ENCODE peak calls at places on chromosomes 16 and 17, in four cellular contexts. One of them, this sample, is unnamed.

GRCh38 chr17:60601443-60602384 is 1.7 kb downstream of the PPM1D start:
- DNase-seq in retinal pigment epithelial cell: peak; percentile 68
- DNase-seq in mammary epithelial cell: peak; percentile 72
- DNase-seq in AG04450: peak; percentile 56
- DNase-seq in this sample: no peak

GRCh38 chr16:726438-727290 is at the start of the genes CCDC78 and HAGHL:
- DNase-seq in retinal pigment epithelial cell: no peak
- DNase-seq in mammary epithelial cell: no peak
- DNase-seq in AG04450: no peak
- DNase-seq in this sample: peak; percentile 91

GRCh38 chr16:2692251-2692947 is 10.1 kb downstream of the KCTD5 start:
- DNase-seq in retinal pigment epithelial cell: no peak
- DNase-seq in mammary epithelial cell: no peak
- DNase-seq in AG04450: no peak
- DNase-seq in this sample: peak; percentile 62

GRCh38 chr16:23146877-23147601 is 2.2 kb downstream of the USP31 start:
- DNase-seq in retinal pigment epithelial cell: no peak
- DNase-seq in mammary epithelial cell: peak; percentile 56
- DNase-seq in AG04450: no peak
- DNase-seq in this sample: no peak

GRCh38 chr16:379183-379960 is 2.4 kb downstream of the PGAP6 start:
- DNase-seq in retinal pigment epithelial cell: no peak
- DNase-seq in mammary epithelial cell: no peak
- DNase-seq in AG04450: no peak
- DNase-seq in this sample: peak; percentile 92

GRCh38 chr16:20866161-20866772 is 33.9 kb downstream of the DCUN1D3 start:
- DNase-seq in retinal pigment epithelial cell: peak; percentile 94
- DNase-seq in mammary epithelial cell: peak; percentile 88
- DNase-seq in AG04450: no peak
- DNase-seq in this sample: peak; percentile 74

GRCh38 chr17:57955183-57955952 is at the start of gene CUEDC1:
- DNase-seq in retinal pigment epithelial cell: no peak
- DNase-seq in mammary epithelial cell: peak; percentile 34
- DNase-seq in AG04450: no peak
- DNase-seq in this sample: peak; percentile 94

GRCh38 chr16:1280783-1281182 is 24.9 kb downstream of the TPSD1 start:
- DNase-seq in retinal pigment epithelial cell: no peak
- DNase-seq in mammary epithelial cell: no peak
- DNase-seq in AG04450: no peak
- DNase-seq in this sample: no peak

GRCh38 chr16:85729907-85730465 is 20.9 kb downstream of the C16orf74 start:
- DNase-seq in retinal pigment epithelial cell: no peak
- DNase-seq in mammary epithelial cell: no peak
- DNase-seq in AG04450: no peak
- DNase-seq in this sample: no peak

GRCh38 chr16:10736926-10737625 is 6.6 kb upstream of the NUBP1 start:
- DNase-seq in retinal pigment epithelial cell: no peak
- DNase-seq in mammary epithelial cell: peak; percentile 50
- DNase-seq in AG04450: peak; percentile 38
- DNase-seq in this sample: no peak

GRCh38 chr17:53627511-53627910 is 195.2 kb upstream of the KIF2B start:
- DNase-seq in retinal pigment epithelial cell: peak; percentile 23
- DNase-seq in mammary epithelial cell: peak; percentile 55
- DNase-seq in AG04450: no peak
- DNase-seq in this sample: no peak

GRCh38 chr17:73705594-73705993 is 61.3 kb upstream of the SDK2 start:
- DNase-seq in retinal pigment epithelial cell: no peak
- DNase-seq in mammary epithelial cell: no peak
- DNase-seq in AG04450: no peak
- DNase-seq in this sample: no peak

GRCh38 chr17:45104907-45105624 is 27.2 kb downstream of the PLCD3 start:
- DNase-seq in retinal pigment epithelial cell: no peak
- DNase-seq in mammary epithelial cell: no peak
- DNase-seq in AG04450: no peak
- DNase-seq in this sample: peak; percentile 57
- TF ChIP-seq CTCF in retinal pigment epithelial cell: no peak
- TF ChIP-seq CTCF in mammary epithelial cell: peak; percentile 10
- TF ChIP-seq CTCF in AG04450: no peak
- TF ChIP-seq CTCF in this sample: no peak

DNA sequence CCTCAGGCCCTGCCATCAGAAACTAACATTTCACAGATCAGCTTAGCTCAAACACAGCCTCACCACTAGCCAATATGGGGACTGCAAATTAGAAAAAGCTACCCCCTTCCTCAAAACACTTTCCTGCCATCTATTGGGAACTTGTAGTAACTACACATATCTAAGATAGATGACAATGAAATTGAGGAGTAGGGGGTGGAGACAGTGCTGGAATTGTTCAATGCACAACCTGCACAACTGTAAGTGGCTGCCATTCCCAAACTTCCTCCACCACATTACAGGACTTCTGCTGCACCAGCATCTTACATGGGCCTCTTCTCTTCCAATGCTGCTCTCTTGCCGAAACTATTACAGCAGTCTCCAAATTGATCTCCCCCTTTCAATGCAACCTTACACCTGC is 21.8 kb downstream of the AIPL1 start:
- DNase-seq in retinal pigment epithelial cell: peak; percentile 28
- DNase-seq in mammary epithelial cell: peak; percentile 41
- DNase-seq in AG04450: no peak
- DNase-seq in this sample: no peak
- TF ChIP-seq CTCF in retinal pigment epithelial cell: peak; percentile 58
- TF ChIP-seq CTCF in mammary epithelial cell: peak; percentile 67
- TF ChIP-seq CTCF in AG04450: peak; percentile 58
- TF ChIP-seq CTCF in this sample: no peak

DNA sequence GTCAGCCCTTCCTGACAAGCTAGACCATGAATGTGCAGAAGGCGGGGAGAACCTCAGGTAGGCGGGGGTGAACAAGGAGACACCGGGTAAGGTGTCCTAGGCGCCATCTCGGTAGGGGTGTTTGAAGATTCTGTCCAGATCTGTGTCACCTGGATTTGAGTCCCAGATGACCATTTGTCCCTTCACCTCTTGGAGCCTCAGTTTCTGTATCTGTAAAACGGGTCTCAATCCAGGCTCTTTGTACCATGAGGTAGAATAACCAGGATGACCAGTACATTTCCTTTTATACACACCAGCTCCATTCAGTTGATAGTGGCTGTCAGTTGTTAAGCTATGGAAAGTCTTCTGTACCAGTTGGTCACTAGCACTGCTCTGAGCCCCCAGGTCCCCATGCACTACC is 86.7 kb downstream of the ABCC6 start:
- DNase-seq in retinal pigment epithelial cell: no peak
- DNase-seq in mammary epithelial cell: no peak
- DNase-seq in AG04450: no peak
- DNase-seq in this sample: no peak
- TF ChIP-seq CTCF in retinal pigment epithelial cell: no peak
- TF ChIP-seq CTCF in mammary epithelial cell: no peak
- TF ChIP-seq CTCF in AG04450: no peak
- TF ChIP-seq CTCF in this sample: no peak

GRCh38 chr16:57106767-57107166 is 14.4 kb downstream of the CPNE2 start:
- DNase-seq in retinal pigment epithelial cell: no peak
- DNase-seq in mammary epithelial cell: no peak
- DNase-seq in AG04450: no peak
- DNase-seq in this sample: peak; percentile 61
- TF ChIP-seq CTCF in retinal pigment epithelial cell: no peak
- TF ChIP-seq CTCF in mammary epithelial cell: no peak
- TF ChIP-seq CTCF in AG04450: no peak
- TF ChIP-seq CTCF in this sample: no peak

GRCh38 chr17:50349241-50349595 is 3.3 kb downstream of the XYLT2 start:
- DNase-seq in retinal pigment epithelial cell: no peak
- DNase-seq in mammary epithelial cell: no peak
- DNase-seq in AG04450: no peak
- DNase-seq in this sample: peak; percentile 24
- TF ChIP-seq CTCF in retinal pigment epithelial cell: no peak
- TF ChIP-seq CTCF in mammary epithelial cell: no peak
- TF ChIP-seq CTCF in AG04450: no peak
- TF ChIP-seq CTCF in this sample: no peak

DNA sequence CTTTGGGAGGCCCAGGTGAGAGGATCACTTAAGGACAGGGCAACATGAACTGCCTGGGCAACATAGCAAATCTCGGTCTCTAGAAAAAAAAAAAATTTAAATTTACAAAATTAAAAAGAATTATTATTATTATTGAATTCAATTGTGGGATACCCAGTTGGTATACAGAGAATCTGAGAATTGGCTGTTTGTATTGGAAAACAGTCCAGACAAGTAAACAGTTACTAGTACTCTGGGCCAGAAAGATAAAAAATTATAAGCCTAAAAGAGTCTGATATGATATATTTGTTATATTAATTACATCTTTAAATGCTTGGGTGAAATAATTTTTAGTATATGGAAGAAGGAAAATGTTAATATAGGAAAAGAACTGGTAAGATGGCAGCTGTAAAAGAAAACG is 15.0 kb downstream of the CCDC47 start:
- DNase-seq in retinal pigment epithelial cell: no peak
- DNase-seq in mammary epithelial cell: no peak
- DNase-seq in AG04450: no peak
- DNase-seq in this sample: no peak
- TF ChIP-seq CTCF in retinal pigment epithelial cell: no peak
- TF ChIP-seq CTCF in mammary epithelial cell: no peak
- TF ChIP-seq CTCF in AG04450: no peak
- TF ChIP-seq CTCF in this sample: no peak

GRCh38 chr16:65154321-65154720 is 32.5 kb upstream of the CDH11 start:
- DNase-seq in retinal pigment epithelial cell: no peak
- DNase-seq in mammary epithelial cell: no peak
- DNase-seq in AG04450: no peak
- DNase-seq in this sample: no peak
- TF ChIP-seq CTCF in retinal pigment epithelial cell: no peak
- TF ChIP-seq CTCF in mammary epithelial cell: no peak
- TF ChIP-seq CTCF in AG04450: no peak
- TF ChIP-seq CTCF in this sample: no peak

GRCh38 chr17:47803751-47804150 is 17.8 kb downstream of the OSBPL7 start:
- DNase-seq in retinal pigment epithelial cell: no peak
- DNase-seq in mammary epithelial cell: no peak
- DNase-seq in AG04450: no peak
- DNase-seq in this sample: no peak

GRCh38 chr17:47803201-47803600 is 18.4 kb downstream of the OSBPL7 start:
- DNase-seq in retinal pigment epithelial cell: no peak
- DNase-seq in mammary epithelial cell: no peak
- DNase-seq in AG04450: no peak
- DNase-seq in this sample: no peak

GRCh38 chr17:47801906-47802305 is 19.7 kb downstream of the OSBPL7 start:
- DNase-seq in retinal pigment epithelial cell: no peak
- DNase-seq in mammary epithelial cell: no peak
- DNase-seq in AG04450: no peak
- DNase-seq in this sample: peak; percentile 43

GRCh38 chr17:47801176-47801765 is 20.3 kb downstream of the OSBPL7 start:
- DNase-seq in retinal pigment epithelial cell: no peak
- DNase-seq in mammary epithelial cell: no peak
- DNase-seq in AG04450: no peak
- DNase-seq in this sample: no peak

GRCh38 chr17:47802341-47803022 is 19.1 kb downstream of the OSBPL7 start:
- DNase-seq in retinal pigment epithelial cell: no peak
- DNase-seq in mammary epithelial cell: peak; percentile 52
- DNase-seq in AG04450: no peak
- DNase-seq in this sample: no peak
- TF ChIP-seq CTCF in retinal pigment epithelial cell: peak; percentile 72
- TF ChIP-seq CTCF in mammary epithelial cell: peak; percentile 77
- TF ChIP-seq CTCF in AG04450: peak; percentile 66
- TF ChIP-seq CTCF in this sample: peak; percentile 32